ENCODE peak calls at places on chromosomes 12 and 14, in six cellular contexts. K is thoracic aorta, W is mesenchymal stem cell, A is HCT116, U is fibroblast of lung, T is upper lobe of left lung. D is an unnamed sample. For H3K27me3 and H3K4me1, the result is how much of the 10 kb centered on the place peaks cover.

GRCh38 chr14:96285667-96286066 is 29.7 kb downstream of the BDKRB1 start:
- DNase-seq in K (no peak), W (peak), A (no peak), U (peak), T (peak), D (no peak)

GRCh38 chr12:10941916-10942607 is 3.0 kb upstream of the TAS2R14 start:
- DNase-seq in K (no peak), W (no peak), A (peak), U (peak), T (no peak), D (no peak)

GRCh38 chr12:123119808-123120207 is 31.1 kb downstream of the PITPNM2 start:
- DNase-seq in K (no peak), W (no peak), A (no peak), U (no peak), T (no peak), D (no peak)

GRCh38 chr14:93977790-93978581 is 1.6 kb upstream of the ASB2 start:
- DNase-seq in K (no peak), W (no peak), A (no peak), U (peak), T (no peak), D (no peak)

GRCh38 chr12:82055391-82055790 is 296.2 kb upstream of the PPFIA2 start:
- DNase-seq in K (no peak), W (no peak), A (no peak), U (no peak), T (no peak), D (no peak)

GRCh38 chr12:27434673-27435565 is 11.6 kb upstream of the SMCO2 start:
- DNase-seq in K (no peak), W (no peak), A (no peak), U (no peak), T (no peak), D (no peak)

GRCh38 chr14:103628221-103628683 is 759 bp upstream of the KLC1 start:
- DNase-seq in K (no peak), W (peak), A (peak), U (peak), T (peak), D (peak)

GRCh38 chr12:106147956-106148355 is 9.2 kb upstream of the NUAK1 start:
- DNase-seq in K (no peak), W (no peak), A (no peak), U (no peak), T (peak), D (no peak)

GRCh38 chr14:58367296-58367695 is 28.4 kb upstream of the TOMM20L start:
- DNase-seq in K (no peak), W (no peak), A (no peak), U (no peak), T (no peak), D (no peak)

GRCh38 chr12:56119361-56119796 is 1.3 kb downstream of the ZC3H10 start:
- DNase-seq in K (peak), W (peak), A (peak), U (peak), T (no peak), D (no peak)

GRCh38 chr12:75662501-75663159 is 151.2 kb upstream of the KRR1 start:
- DNase-seq in K (no peak), W (peak), A (no peak), U (peak), T (no peak), D (no peak)

GRCh38 chr14:23425169-23425568 is 10.3 kb downstream of the MYH7 start:
- DNase-seq in K (no peak), W (no peak), A (no peak), U (no peak), T (no peak), D (no peak)

GRCh38 chr12:109358154-109358869 is 10.6 kb downstream of the MYO1H start:
- DNase-seq in K (no peak), W (no peak), A (no peak), U (no peak), T (no peak), D (no peak)

GRCh38 chr12:107352347-107353081 is 259.2 kb upstream of the CRY1 start:
- DNase-seq in K (no peak), W (no peak), A (no peak), U (no peak), T (no peak), D (no peak)

GRCh38 chr12:122350444-122350843 is 72.0 kb downstream of the CLIP1 start:
- DNase-seq in K (peak), W (no peak), A (no peak), U (peak), T (peak), D (no peak)

DNA sequence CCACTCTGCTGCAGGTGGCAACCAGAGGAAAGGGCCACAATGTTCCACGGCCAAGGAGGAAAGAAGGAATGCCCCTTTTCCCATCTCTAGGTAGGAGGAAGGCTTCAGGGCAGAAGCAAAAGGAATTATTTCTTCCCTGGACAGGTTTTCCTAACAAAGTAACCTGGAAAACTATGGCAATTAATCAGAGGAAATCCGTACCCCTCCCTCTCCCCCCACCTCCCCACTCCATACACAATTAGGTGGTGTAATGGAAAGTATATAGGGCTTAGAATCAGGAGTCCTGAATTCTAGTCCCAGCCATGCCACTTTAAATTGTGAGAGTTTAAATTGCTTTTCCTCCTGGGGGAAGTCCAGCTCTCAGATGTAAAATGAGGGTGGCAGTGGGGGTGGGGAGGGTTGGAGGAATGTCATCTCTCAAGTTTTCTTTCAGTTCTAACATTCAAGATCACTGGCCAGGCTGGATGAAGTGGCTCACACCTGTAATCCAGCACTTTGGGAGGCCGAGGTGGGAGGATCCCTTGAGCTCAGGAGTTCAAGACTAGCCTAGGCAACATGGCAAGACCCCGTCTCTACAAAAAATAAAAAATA is 1.7 kb downstream of the DHH start:
- DNase-seq in K (no peak), W (no peak), A (no peak), U (no peak), T (no peak), D (no peak)
- H3K27me3 ChIP-seq in K (under half), W (half or more), A (under half), U (under half), T (under half), D (half or more)

GRCh38 chr12:12319501-12320322 is 30.3 kb downstream of the MANSC1 start:
- DNase-seq in K (no peak), W (no peak), A (no peak), U (peak), T (no peak), D (no peak)
- H3K4me3 ChIP-seq in K (peak), W (no peak), A (no peak), U (no peak), T (peak), D (peak)

GRCh38 chr14:100398044-100398443 is 74.9 kb downstream of the SLC25A47 start:
- DNase-seq in K (no peak), W (no peak), A (no peak), U (no peak), T (no peak), D (no peak)

GRCh38 chr14:100394886-100395672 is 71.9 kb downstream of the SLC25A47 start:
- DNase-seq in K (no peak), W (no peak), A (no peak), U (no peak), T (no peak), D (no peak)

GRCh38 chr14:100393906-100394732 is 71.0 kb downstream of the SLC25A47 start:
- DNase-seq in K (no peak), W (no peak), A (no peak), U (no peak), T (no peak), D (no peak)

GRCh38 chr14:100399052-100399849 is 76.1 kb downstream of the SLC25A47 start:
- DNase-seq in K (no peak), W (no peak), A (no peak), U (no peak), T (no peak), D (no peak)

GRCh38 chr14:100396266-100396795 is 73.2 kb downstream of the SLC25A47 start:
- DNase-seq in K (no peak), W (no peak), A (no peak), U (no peak), T (no peak), D (no peak)
- H3K4me1 ChIP-seq in K (under half), W (under half), A (under half), U (under half), T (under half), D (under half)

GRCh38 chr14:101193126-101193844 is 289.8 kb upstream of the RTL1 start:
- DNase-seq in K (no peak), W (no peak), A (no peak), U (no peak), T (peak), D (peak)
- H3K27me3 ChIP-seq in K (under half), W (half or more), A (under half), U (under half), T (under half), D (under half)

GRCh38 chr12:48880647-48881046 is 15.0 kb upstream of the RND1 start:
- DNase-seq in K (no peak), W (no peak), A (no peak), U (no peak), T (no peak), D (no peak)

GRCh38 chr12:48882972-48883304 is 17.3 kb upstream of the RND1 start:
- DNase-seq in K (no peak), W (peak), A (no peak), U (no peak), T (no peak), D (no peak)

GRCh38 chr12:48883305-48884171 is 17.9 kb upstream of the RND1 start:
- DNase-seq in K (no peak), W (peak), A (no peak), U (peak), T (no peak), D (no peak)

GRCh38 chr12:48882325-48882687 is 16.6 kb upstream of the RND1 start:
- DNase-seq in K (no peak), W (peak), A (no peak), U (peak), T (no peak), D (no peak)

GRCh38 chr12:48881652-48882324 is 16.1 kb upstream of the RND1 start:
- DNase-seq in K (no peak), W (peak), A (no peak), U (peak), T (no peak), D (no peak)
- H3K4me3 ChIP-seq in K (peak), W (no peak), A (no peak), U (peak), T (peak), D (peak)

DNA sequence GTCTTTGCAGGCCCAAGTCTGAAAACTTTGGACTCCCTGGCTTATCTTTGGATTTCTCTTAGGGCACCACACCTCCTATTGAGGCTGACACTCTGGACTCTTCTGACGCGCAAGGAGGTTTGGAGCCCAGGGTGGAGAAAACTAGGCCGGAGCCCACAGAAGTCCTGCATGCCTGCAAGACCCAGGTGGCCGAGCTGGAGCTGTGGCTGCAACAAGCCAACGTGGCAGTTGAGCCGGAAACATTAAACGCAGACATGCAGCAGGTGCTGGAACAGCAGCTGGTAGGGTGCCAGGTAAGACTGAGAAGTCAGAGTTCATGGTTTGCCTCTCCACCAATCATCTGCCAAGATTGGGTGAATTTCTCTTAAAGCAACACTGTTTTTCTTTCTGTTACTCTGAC is 180.9 kb downstream of the ESR2 start:
- DNase-seq in K (no peak), W (no peak), A (no peak), U (no peak), T (peak), D (no peak)
- H3K4me1 ChIP-seq in K (under half), W (under half), A (under half), U (under half), T (under half), D (under half)

GRCh38 chr14:63893701-63894458 is 41.1 kb downstream of the SYNE2 start:
- DNase-seq in K (peak), W (peak), A (no peak), U (peak), T (no peak), D (no peak)

GRCh38 chr14:63896278-63896720 is 43.5 kb downstream of the SYNE2 start:
- DNase-seq in K (peak), W (peak), A (peak), U (peak), T (no peak), D (no peak)

GRCh38 chr14:63891148-63891964 is 38.6 kb downstream of the SYNE2 start:
- DNase-seq in K (no peak), W (peak), A (no peak), U (no peak), T (no peak), D (no peak)

GRCh38 chr14:63897706-63898105 is 44.9 kb downstream of the SYNE2 start:
- DNase-seq in K (no peak), W (peak), A (no peak), U (peak), T (no peak), D (no peak)

GRCh38 chr14:63895510-63895909 is 42.7 kb downstream of the SYNE2 start:
- DNase-seq in K (no peak), W (no peak), A (no peak), U (no peak), T (no peak), D (no peak)
- H3K27me3 ChIP-seq in K (under half), W (under half), A (under half), U (under half), T (under half), D (under half)

GRCh38 chr14:75469606-75470237 is 41.9 kb downstream of the JDP2 start:
- DNase-seq in K (no peak), W (no peak), A (no peak), U (no peak), T (peak), D (peak)
- H3K4me3 ChIP-seq in K (peak), W (peak), A (no peak), U (no peak), T (no peak), D (no peak)